ENCODE peak calls at places on chromosomes 4 and X, in four cellular contexts. Q is ovary; Y is heart right ventricle; I is CD4-positive, alpha-beta memory T cell. P is an unnamed sample.

GRCh38 chr4:95398217-95398616 is 150.6 kb downstream of the UNC5C start:
- DNase-seq in Q (no peak), Y (no peak), I (no peak), P (no peak)

GRCh38 chrX:100812216-100813158 is 7.7 kb upstream of the CSTF2 start:
- DNase-seq in Q (no peak), Y (no peak), I (no peak), P (no peak)

GRCh38 chr4:71938776-71939175 is 93.0 kb upstream of the NPFFR2 start:
- DNase-seq in Q (no peak), Y (no peak), I (no peak), P (no peak)

GRCh38 chr4:92198711-92199110 is 105.1 kb upstream of the GRID2 start:
- DNase-seq in Q (no peak), Y (no peak), I (no peak), P (no peak)

GRCh38 chr4:76589872-76590846 is 155.1 kb downstream of the SHROOM3 start:
- DNase-seq in Q (peak; percentile 58), Y (peak; percentile 31), I (no peak), P (peak; percentile 70)

GRCh38 chr4:94006932-94007331 is 178.4 kb downstream of the ATOH1 start:
- DNase-seq in Q (no peak), Y (no peak), I (no peak), P (no peak)

GRCh38 chr4:45944000-45944399 is 179.9 kb downstream of the GABRG1 start:
- DNase-seq in Q (no peak), Y (no peak), I (no peak), P (no peak)

GRCh38 chr4:142473960-142474338 is 372.2 kb downstream of the INPP4B start:
- DNase-seq in Q (no peak), Y (no peak), I (no peak), P (no peak)

GRCh38 chr4:37873383-37873782 is 17.5 kb upstream of the TBC1D1 start:
- DNase-seq in Q (no peak), Y (no peak), I (no peak), P (no peak)

GRCh38 chr4:85475631-85476233 is 782 bp downstream of the ARHGAP24 start:
- DNase-seq in Q (peak; percentile 63), Y (peak; percentile 34), I (no peak), P (no peak)

GRCh38 chr4:143667461-143667860 is 33.0 kb downstream of the FREM3 start:
- DNase-seq in Q (no peak), Y (no peak), I (no peak), P (peak; percentile 74)

GRCh38 chrX:19670321-19670750 is 155.0 kb upstream of the MAP3K15 start:
- DNase-seq in Q (no peak), Y (no peak), I (no peak), P (no peak)

GRCh38 chr4:181702864-181703263 is 540.3 kb upstream of the TENM3 start:
- DNase-seq in Q (no peak), Y (no peak), I (no peak), P (no peak)

GRCh38 chr4:109171098-109171497 is 131.4 kb downstream of the COL25A1 start:
- DNase-seq in Q (no peak), Y (no peak), I (no peak), P (no peak)

GRCh38 chr4:40227284-40227683 is 30.5 kb downstream of the RHOH start:
- DNase-seq in Q (no peak), Y (no peak), I (no peak), P (no peak)

GRCh38 chrX:132590350-132591026 is 101.7 kb upstream of the MBNL3 start:
- DNase-seq in Q (no peak), Y (no peak), I (no peak), P (no peak)

GRCh38 chrX:125507119-125507518 is 187.4 kb downstream of the TEX13C start:
- DNase-seq in Q (no peak), Y (no peak), I (no peak), P (no peak)

GRCh38 chr4:19024047-19024446 is 1002.5 kb upstream of the LCORL start:
- DNase-seq in Q (no peak), Y (no peak), I (no peak), P (no peak)
- H3K9me3 ChIP-seq in Q (no peaks in the 10 kb centered on the region), Y (no peaks in the 10 kb centered on the region), I (no peaks in the 10 kb centered on the region), P (no peaks in the 10 kb centered on the region)

GRCh38 chrX:43882294-43882681 is at the start of gene MAOB:
- DNase-seq in Q (peak; percentile 76), Y (peak; percentile 62), I (peak; percentile 2), P (no peak)
- H3K4me3 ChIP-seq in Q (peak within 1 kb of the TSS; percentile 51), Y (peak within 1 kb of the TSS; percentile 63), I (no peak within 1 kb of the TSS), P (peak within 1 kb of the TSS; percentile 57)

GRCh38 chrX:44881549-44881948 is 8.6 kb downstream of the KDM6A start:
- DNase-seq in Q (no peak), Y (no peak), I (no peak), P (no peak)
- H3K9me3 ChIP-seq in Q (no peaks in the 10 kb centered on the region), Y (no peaks in the 10 kb centered on the region), I (no peaks in the 10 kb centered on the region), P (no peaks in the 10 kb centered on the region)

GRCh38 chr4:4872148-4872903 is 12.9 kb downstream of the MSX1 start:
- DNase-seq in Q (no peak), Y (no peak), I (no peak), P (no peak)
- H3K4me3 ChIP-seq in Q (no peak overlapping the region), Y (no peak overlapping the region), I (no peak overlapping the region), P (no peak overlapping the region)

GRCh38 chr4:453267-453666 is 45.7 kb downstream of the ZNF721 start:
- DNase-seq in Q (no peak), Y (no peak), I (no peak), P (no peak)
- H3K9me3 ChIP-seq in Q (peaks cover 61% of the 10 kb centered on the region), Y (peaks cover 100% of the 10 kb centered on the region), I (peaks cover 26% of the 10 kb centered on the region), P (peaks cover 89% of the 10 kb centered on the region)

P was measured in tibial artery.